ENCODE peak calls at places on chromosome 19, in seven cellular contexts. H is RWPE1, Q is MM.1S, C is HL-60, D is fibroblast of mammary gland, G is astrocyte of the spinal cord, S is WTC11. V is an unnamed sample.

GRCh38 chr19:34960103-34960805 is 3.8 kb downstream of the ZNF792 start:
- DNase-seq in H (no peak), D (peak), Q (no peak), C (no peak), G (peak), S (no peak), V (no peak)

GRCh38 chr19:46755077-46755852 is 9.0 kb upstream of the STRN4 start:
- DNase-seq in S (no peak), Q (no peak), D (peak), H (no peak), G (peak), C (peak), V (no peak)

GRCh38 chr19:51094696-51095279 is 12.1 kb upstream of the KLK14 start:
- DNase-seq in G (no peak), H (peak), Q (no peak), S (peak), C (peak), D (no peak), V (peak)

GRCh38 chr19:42024622-42025111 is 30.6 kb upstream of the ATP1A3 start:
- DNase-seq in Q (no peak), S (no peak), D (no peak), H (no peak), C (no peak), G (no peak), V (no peak)

GRCh38 chr19:13172335-13173128 is 22.3 kb downstream of the IER2 start:
- DNase-seq in C (peak), D (peak), Q (no peak), H (peak), S (no peak), G (peak), V (peak)

GRCh38 chr19:38830039-38830733 is 1.4 kb downstream of the ECH1 start:
- DNase-seq in H (no peak), Q (no peak), S (no peak), D (peak), C (no peak), G (peak), V (peak)

GRCh38 chr19:54727562-54727961 is 3.3 kb downstream of the KIR3DL3 start:
- DNase-seq in H (no peak), S (no peak), G (no peak), Q (no peak), D (no peak), C (no peak), V (no peak)

GRCh38 chr19:6738726-6739389 is 622 bp upstream of the TRIP10 start:
- DNase-seq in C (no peak), S (peak), G (no peak), H (no peak), Q (peak), D (peak), V (peak)

GRCh38 chr19:6242677-6243076 is 37.1 kb downstream of the MLLT1 start:
- DNase-seq in Q (no peak), D (no peak), G (no peak), S (no peak), C (no peak), H (no peak), V (no peak)

GRCh38 chr19:39623946-39624345 is 21.6 kb downstream of the LGALS13 start:
- DNase-seq in S (peak), H (no peak), D (no peak), Q (no peak), G (no peak), C (no peak), V (no peak)

GRCh38 chr19:10003271-10003670 is 7.0 kb downstream of the COL5A3 start:
- DNase-seq in H (no peak), G (no peak), D (no peak), C (no peak), Q (no peak), S (no peak), V (no peak)

GRCh38 chr19:39539165-39539518 is 819 bp downstream of the EID2 start:
- DNase-seq in S (no peak), Q (no peak), H (peak), C (no peak), D (peak), G (peak), V (no peak)

GRCh38 chr19:3766520-3766919 is 4.0 kb downstream of the MRPL54 start:
- DNase-seq in Q (no peak), C (peak), S (no peak), H (no peak), D (no peak), G (no peak), V (no peak)

GRCh38 chr19:7083076-7083956 is 13.8 kb downstream of the ZNF557 start:
- DNase-seq in C (peak), D (peak), Q (no peak), S (no peak), G (peak), H (no peak), V (peak)

GRCh38 chr19:17796013-17796837 is 1.3 kb downstream of the B3GNT3 start:
- DNase-seq in S (no peak), H (no peak), D (no peak), C (no peak), Q (no peak), G (no peak), V (peak)

GRCh38 chr19:7733376-7733775 is 1.5 kb upstream of the CLEC4G start:
- DNase-seq in H (no peak), C (no peak), S (no peak), Q (no peak), G (no peak), D (no peak), V (no peak)

GRCh38 chr19:4791183-4792018 is at the start of gene FEM1A:
- DNase-seq in G (peak), H (peak), Q (peak), D (peak), C (peak), S (peak), V (peak)

GRCh38 chr19:5216141-5216847 is 124.3 kb downstream of the PTPRS start:
- DNase-seq in C (no peak), Q (no peak), D (no peak), G (no peak), H (no peak), S (no peak), V (no peak)

GRCh38 chr19:55152017-55152416 is 3.0 kb upstream of the TNNT1 start:
- DNase-seq in Q (no peak), C (no peak), D (no peak), H (no peak), S (no peak), G (no peak), V (no peak)

GRCh38 chr19:1395194-1396018 is 5.9 kb downstream of the GAMT start:
- DNase-seq in G (no peak), D (no peak), C (no peak), Q (no peak), S (no peak), H (no peak), V (no peak)

GRCh38 chr19:22527554-22527953 is 105.4 kb upstream of the ZNF98 start:
- DNase-seq in C (no peak), Q (no peak), G (no peak), D (no peak), S (no peak), H (no peak), V (no peak)

GRCh38 chr19:22532388-22533310 is 101.5 kb upstream of the ZNF492 start:
- DNase-seq in C (no peak), G (no peak), Q (no peak), S (no peak), D (no peak), H (no peak), V (no peak)

GRCh38 chr19:22528956-22529355 is 105.2 kb upstream of the ZNF492 start:
- DNase-seq in S (no peak), Q (no peak), D (no peak), G (no peak), H (no peak), C (no peak), V (no peak)

GRCh38 chr19:22526661-22527272 is 104.6 kb upstream of the ZNF98 start:
- DNase-seq in S (no peak), G (no peak), H (no peak), C (no peak), D (no peak), Q (no peak), V (no peak)

DNA sequence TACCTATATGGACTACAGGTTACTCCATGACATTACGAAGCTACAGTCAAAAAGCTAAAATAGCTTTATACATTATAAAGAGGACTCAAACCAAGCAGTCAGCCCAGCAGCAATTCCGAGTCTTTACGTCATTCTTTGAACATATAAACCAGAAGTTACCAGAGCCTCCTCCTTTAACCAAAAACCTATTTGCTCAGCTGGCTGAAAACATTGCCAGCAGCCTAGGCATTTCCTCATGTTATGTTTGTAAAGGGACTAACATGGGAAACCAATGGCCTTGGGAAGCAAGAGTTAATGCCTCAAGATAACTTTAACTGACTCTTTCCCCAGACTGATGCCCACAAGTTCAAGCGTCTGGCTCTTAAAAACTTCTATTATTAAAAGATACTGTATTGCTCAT is 104.1 kb upstream of the ZNF492 start:
- DNase-seq in G (no peak), S (no peak), C (no peak), H (no peak), Q (no peak), D (no peak), V (no peak)
- TF ChIP-seq CTCF in G (no peak), S (no peak), C (no peak), H (no peak), Q (no peak), D (no peak), V (no peak)

GRCh38 chr19:33134571-33135041 is 2.7 kb downstream of the WDR88 start:
- DNase-seq in S (peak), H (no peak), G (no peak), Q (no peak), D (no peak), C (peak), V (no peak)
- TF ChIP-seq CTCF in S (peak), H (no peak), G (no peak), Q (no peak), D (no peak), C (no peak), V (no peak)

DNA sequence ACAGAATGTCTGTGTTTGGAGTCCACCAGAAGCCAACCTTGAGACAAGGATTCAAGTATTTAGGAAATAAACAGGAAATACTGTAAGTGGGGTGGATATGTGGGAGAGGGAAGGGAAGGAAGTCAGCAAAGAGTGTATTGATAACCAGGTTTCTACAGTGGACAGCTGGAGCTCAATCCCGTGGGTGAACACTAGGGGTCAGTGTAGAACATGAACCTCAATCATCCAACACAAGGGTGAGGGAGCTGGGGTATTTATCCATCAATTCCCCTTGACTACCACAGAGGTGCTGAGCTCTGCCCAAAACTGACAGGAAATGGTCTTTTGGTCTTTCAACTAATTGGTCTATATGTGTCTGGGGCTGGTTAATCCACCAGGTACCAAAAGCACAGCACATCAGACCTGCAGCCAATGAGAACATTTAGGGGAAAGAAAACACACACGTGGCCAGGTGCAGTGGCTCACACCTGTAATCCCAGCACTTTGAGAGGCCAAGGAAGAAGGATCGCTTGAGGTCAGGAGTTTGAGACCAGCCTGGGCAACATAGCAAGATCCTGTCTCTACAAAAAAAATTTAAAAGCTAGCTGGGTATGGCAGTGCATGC is 5.6 kb upstream of the SYDE1 start:
- DNase-seq in D (peak), S (peak), G (peak), H (no peak), Q (peak), C (peak), V (peak)
- TF ChIP-seq CTCF in D (peak), S (peak), G (peak), H (peak), Q (peak), C (peak), V (peak)

GRCh38 chr19:15368051-15368632 is 11.4 kb downstream of the AKAP8 start:
- DNase-seq in C (no peak), D (no peak), H (no peak), Q (no peak), S (no peak), G (no peak), V (no peak)

GRCh38 chr19:15369594-15369891 is 10.0 kb downstream of the AKAP8 start:
- DNase-seq in S (no peak), H (no peak), Q (no peak), D (no peak), C (no peak), G (no peak), V (no peak)

GRCh38 chr19:15367439-15367838 is 12.1 kb downstream of the AKAP8 start:
- DNase-seq in Q (peak), S (no peak), D (no peak), C (no peak), H (no peak), G (no peak), V (no peak)

GRCh38 chr19:15368798-15369593 is 10.6 kb downstream of the AKAP8 start:
- DNase-seq in S (no peak), C (no peak), G (no peak), H (no peak), Q (no peak), D (no peak), V (no peak)

DNA sequence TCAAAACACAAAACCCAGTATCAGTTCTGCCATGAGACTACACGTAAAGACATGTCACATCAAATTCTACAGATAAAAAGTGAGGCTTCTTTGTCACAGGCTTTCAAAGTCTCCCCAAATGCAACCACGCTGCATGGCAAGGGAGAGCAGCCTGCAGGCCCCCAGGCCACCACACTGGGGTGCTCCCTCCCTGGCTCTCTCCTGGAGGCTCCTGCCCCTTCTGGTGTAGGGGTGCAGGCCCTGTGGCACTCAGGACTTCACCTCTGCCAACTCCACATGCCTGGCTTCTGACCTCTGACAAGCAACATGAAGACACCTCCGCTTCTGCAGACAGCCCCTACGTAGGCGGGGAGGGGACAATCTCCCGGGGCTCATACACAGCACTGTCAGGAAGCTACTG is 14.3 kb downstream of the AKAP8 start:
- DNase-seq in G (no peak), Q (no peak), D (no peak), C (no peak), S (no peak), H (no peak), V (no peak)
- TF ChIP-seq CTCF in G (no peak), Q (no peak), D (no peak), C (no peak), S (no peak), H (no peak), V (no peak)

DNA sequence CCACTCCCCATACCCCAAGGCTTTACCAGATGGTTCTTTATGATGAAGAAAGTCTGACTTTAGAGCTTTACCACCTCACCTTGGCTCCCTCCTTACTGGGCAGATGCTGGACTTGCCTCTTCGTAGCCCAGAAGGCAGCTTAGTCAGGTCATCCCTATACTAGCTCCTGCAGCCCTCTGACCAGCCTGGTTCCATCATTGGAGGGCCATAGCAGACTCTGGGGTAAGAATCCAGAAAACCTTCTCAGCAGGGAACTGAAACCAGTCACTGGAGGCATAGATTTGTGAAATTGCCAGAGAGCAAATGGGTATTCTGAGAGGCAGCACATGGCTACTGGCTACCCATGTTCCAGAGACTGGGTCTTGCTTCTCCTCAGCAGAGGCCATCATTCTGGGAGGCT is 21.8 kb upstream of the ZNF492 start:
- DNase-seq in C (no peak), D (no peak), Q (no peak), S (no peak), H (no peak), G (no peak), V (no peak)
- TF ChIP-seq CTCF in C (no peak), D (no peak), Q (no peak), S (no peak), H (no peak), G (no peak), V (no peak)

GRCh38 chr19:29887498-29887897 is 54.5 kb upstream of the URI1 start:
- DNase-seq in H (no peak), C (peak), Q (no peak), D (no peak), S (no peak), G (no peak), V (no peak)
- TF ChIP-seq CTCF in H (no peak), C (no peak), Q (no peak), D (no peak), S (no peak), G (no peak), V (no peak)

GRCh38 chr19:2631213-2631821 is 71.2 kb downstream of the GNG7 start:
- DNase-seq in Q (peak), D (peak), G (peak), S (no peak), C (peak), H (no peak), V (no peak)
- TF ChIP-seq CTCF in Q (peak), D (no peak), G (no peak), S (no peak), C (no peak), H (no peak), V (no peak)